ENCODE peak calls at places on chromosome 3, in seven cellular contexts. L, A, S, B, E, Q and Y are unnamed samples.

GRCh38 chr3:2465842-2466241 is 367.2 kb downstream of the CNTN4 start:
- DNase-seq in S (no peak), E (no peak), L (no peak), A (no peak), B (no peak), Q (no peak), Y (no peak)

GRCh38 chr3:10366681-10367101 is 45.8 kb upstream of the SEC13 start:
- DNase-seq in L (peak), E (no peak), A (no peak), B (peak), Q (no peak), S (peak), Y (no peak)

GRCh38 chr3:155995525-155996370 is 124.6 kb upstream of the KCNAB1 start:
- DNase-seq in S (no peak), B (peak), L (peak), A (peak), E (no peak), Q (peak), Y (no peak)

GRCh38 chr3:144499346-144499745 is 527.7 kb downstream of the DIPK2A start:
- DNase-seq in A (no peak), E (no peak), B (peak), S (no peak), L (no peak), Q (peak), Y (no peak)

GRCh38 chr3:72336821-72337479 is 511.3 kb downstream of the SHQ1 start:
- DNase-seq in A (no peak), S (no peak), B (peak), L (peak), E (no peak), Q (no peak), Y (no peak)

GRCh38 chr3:38627956-38628355 is 21.5 kb downstream of the SCN5A start:
- DNase-seq in E (no peak), S (no peak), B (peak), A (no peak), L (peak), Q (peak), Y (no peak)

GRCh38 chr3:39910828-39911464 is 101.5 kb downstream of the MYRIP start:
- DNase-seq in E (no peak), S (no peak), B (peak), Q (no peak), L (peak), A (no peak), Y (no peak)

GRCh38 chr3:46929324-46929723 is 47.2 kb downstream of the CCDC12 start:
- DNase-seq in B (no peak), Q (no peak), A (no peak), L (no peak), S (no peak), E (no peak), Y (no peak)

GRCh38 chr3:163521261-163521660 is 1557.0 kb downstream of the SI start:
- DNase-seq in A (no peak), B (no peak), S (no peak), L (no peak), Q (no peak), E (no peak), Y (no peak)

GRCh38 chr3:169090559-169090958 is 573.0 kb downstream of the MECOM start:
- DNase-seq in S (no peak), E (no peak), L (no peak), Q (no peak), B (no peak), A (no peak), Y (no peak)

GRCh38 chr3:71066356-71066755 is 517.2 kb downstream of the FOXP1 start:
- DNase-seq in S (peak), Q (no peak), A (no peak), B (peak), L (no peak), E (no peak), Y (no peak)

GRCh38 chr3:109071349-109072142 is 46.4 kb downstream of the MORC1 start:
- DNase-seq in L (no peak), E (no peak), Q (peak), B (no peak), S (no peak), A (no peak), Y (no peak)

GRCh38 chr3:171776839-171777607 is 33.3 kb downstream of the PLD1 start:
- DNase-seq in E (no peak), A (no peak), S (no peak), L (no peak), Q (peak), B (peak), Y (no peak)

GRCh38 chr3:20080956-20081554 is 40.8 kb downstream of the KAT2B start:
- DNase-seq in L (no peak), A (no peak), E (peak), S (peak), Q (peak), B (peak), Y (no peak)

GRCh38 chr3:88189361-88189810 is 39.6 kb downstream of the C3orf38 start:
- DNase-seq in B (peak), S (no peak), L (peak), E (no peak), Q (peak), A (no peak), Y (no peak)

GRCh38 chr3:130770637-130771036 is 24.0 kb upstream of the PIK3R4 start:
- DNase-seq in L (no peak), S (no peak), B (no peak), Q (no peak), E (no peak), A (no peak), Y (no peak)

GRCh38 chr3:185187391-185187790 is 34.5 kb upstream of the C3orf70 start:
- DNase-seq in L (no peak), E (no peak), A (no peak), B (no peak), S (no peak), Q (no peak), Y (no peak)

GRCh38 chr3:17456036-17456435 is 286.4 kb downstream of the TBC1D5 start:
- DNase-seq in B (no peak), Q (no peak), A (no peak), E (no peak), L (no peak), S (no peak), Y (no peak)

GRCh38 chr3:41317718-41318117 is 118.4 kb downstream of the CTNNB1 start:
- DNase-seq in B (peak), A (no peak), L (peak), S (no peak), Q (no peak), E (no peak), Y (no peak)

GRCh38 chr3:104768886-104769285 is 597.8 kb upstream of the ALCAM start:
- DNase-seq in L (peak), S (no peak), Q (no peak), B (no peak), E (no peak), A (no peak), Y (no peak)

GRCh38 chr3:51982352-51982837 is 940 bp upstream of the ACY1 start:
- DNase-seq in E (no peak), Q (peak), S (no peak), B (peak), A (peak), L (no peak), Y (no peak)

GRCh38 chr3:32821686-32822296 is 4.0 kb downstream of the TRIM71 start:
- DNase-seq in L (no peak), B (no peak), A (no peak), S (no peak), Q (no peak), E (no peak), Y (no peak)

GRCh38 chr3:53715815-53716483 is 130.3 kb downstream of the CHDH start:
- DNase-seq in A (no peak), B (no peak), L (peak), Q (no peak), E (no peak), S (no peak), Y (no peak)

GRCh38 chr3:108319428-108320053 is 23.2 kb downstream of the HHLA2 start:
- DNase-seq in Q (peak), L (peak), S (no peak), B (no peak), A (no peak), E (no peak), Y (no peak)

GRCh38 chr3:49110780-49111179 is 6.2 kb upstream of the QARS1 start:
- DNase-seq in E (no peak), A (no peak), S (no peak), B (no peak), Q (no peak), L (no peak), Y (no peak)